ENCODE peak calls at places on chromosome 19, in six cellular contexts. T is neuronal stem cell, S is H1, P is IMR-90, X is trophoblast cell, H is mesenchymal stem cell. G is an unnamed sample.

GRCh38 chr19:48543121-48543710 is 8.8 kb upstream of the SULT2B1 start:
- DNase-seq in T (no peak), S (no peak), P (peak; percentile 65), X (peak; percentile 62), H (peak; percentile 24), G (peak; percentile 50)

GRCh38 chr19:4909172-4909896 is at the start of gene UHRF1:
- DNase-seq in T (no peak), S (peak; percentile 54), P (no peak), X (no peak), H (no peak), G (peak; percentile 40)

GRCh38 chr19:42048992-42049391 is 21.0 kb downstream of the GRIK5 start:
- DNase-seq in T (no peak), S (no peak), P (no peak), X (no peak), H (peak; percentile 11), G (no peak)

GRCh38 chr19:11737964-11738745 is 591 bp downstream of the ZNF823 start:
- DNase-seq in T (no peak), S (peak; percentile 62), P (peak; percentile 12), X (peak; percentile 87), H (peak; percentile 48), G (peak; percentile 52)

GRCh38 chr19:31963741-31964140 is 381.7 kb upstream of the ZNF507 start:
- DNase-seq in T (no peak), S (no peak), P (no peak), X (no peak), H (no peak), G (no peak)

GRCh38 chr19:41430907-41431306 is 3.7 kb upstream of the B3GNT8 start:
- DNase-seq in T (no peak), S (no peak), P (no peak), X (no peak), H (no peak), G (no peak)

GRCh38 chr19:7606289-7606688 is 10.6 kb downstream of the CAMSAP3 start:
- DNase-seq in T (no peak), S (no peak), P (no peak), X (no peak), H (no peak), G (no peak)

GRCh38 chr19:12788682-12789097 is 2.6 kb upstream of the JUNB start:
- DNase-seq in T (no peak), S (no peak), P (peak; percentile 75), X (peak; percentile 15), H (peak; percentile 88), G (peak; percentile 73)

GRCh38 chr19:7529610-7530490 is 5.7 kb upstream of the PNPLA6 start:
- DNase-seq in T (no peak), S (no peak), P (no peak), X (no peak), H (no peak), G (no peak)

GRCh38 chr19:36508325-36508724 is 19.0 kb upstream of the ZNF566 start:
- DNase-seq in T (no peak), S (no peak), P (no peak), X (no peak), H (no peak), G (peak; percentile 37)

GRCh38 chr19:11017275-11018035 is 56.6 kb downstream of the SMARCA4 start:
- DNase-seq in T (no peak), S (no peak), P (no peak), X (peak; percentile 59), H (no peak), G (no peak)

GRCh38 chr19:782195-783043 is 14.8 kb upstream of the PTBP1 start:
- DNase-seq in T (peak; percentile 57), S (peak; percentile 80), P (peak; percentile 33), X (peak; percentile 14), H (peak; percentile 58), G (peak; percentile 95)
- H2AK5ac ChIP-seq in T (peak overlapping the region; percentile 89), S (peak overlapping the region; percentile 82), P (peak overlapping the region; percentile 98), X (peak overlapping the region; percentile 38), H (peak overlapping the region; percentile 83), G (no peak overlapping the region)

DNA sequence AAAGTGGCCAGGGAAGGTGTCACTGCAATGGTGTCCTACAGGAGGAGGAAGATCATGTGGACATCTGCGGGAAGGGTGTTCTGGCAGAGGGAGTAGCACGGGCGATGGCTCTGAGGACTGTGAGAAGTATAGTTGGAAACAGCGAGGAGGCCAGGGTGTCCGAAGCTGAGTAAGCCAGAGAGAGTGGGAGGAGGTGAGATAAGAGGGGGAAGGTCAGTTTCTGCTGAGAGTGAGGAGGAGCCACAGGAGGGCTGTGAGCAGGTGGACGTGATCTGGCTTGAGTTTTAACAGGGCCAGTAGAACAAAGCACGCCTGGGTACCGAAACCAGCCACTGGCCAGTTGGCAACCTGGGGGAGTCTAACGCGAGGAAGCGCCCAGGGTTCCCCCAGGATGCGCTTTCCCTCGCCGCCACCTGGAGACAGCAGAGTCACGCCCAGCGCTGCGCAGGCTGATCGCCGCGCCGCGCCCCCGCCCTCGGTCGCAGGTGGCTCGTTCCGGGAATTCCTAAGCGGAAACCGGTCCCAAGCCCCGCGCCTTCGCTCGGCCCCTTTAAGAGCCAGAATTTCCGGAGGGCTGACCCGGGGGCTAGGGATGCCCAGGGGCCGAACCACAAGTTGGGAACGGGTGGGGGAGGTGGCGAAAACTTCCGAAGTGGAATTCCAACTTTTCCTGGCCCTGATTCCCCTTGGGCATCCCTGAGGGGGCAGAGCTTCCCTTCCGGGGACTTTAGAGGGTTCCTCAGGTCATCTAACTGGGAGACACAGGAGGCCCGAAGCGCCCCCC is 1.1 kb upstream of the LSR start:
- DNase-seq in T (peak; percentile 88), S (peak; percentile 91), P (no peak), X (peak; percentile 100), H (no peak), G (peak; percentile 98)
- H3K18ac ChIP-seq in T (peak overlapping the region; percentile 80), S (peak overlapping the region; percentile 95), P (no peak overlapping the region), X (peak overlapping the region; percentile 56), H (no peak overlapping the region), G (peak overlapping the region; percentile 88)

DNA sequence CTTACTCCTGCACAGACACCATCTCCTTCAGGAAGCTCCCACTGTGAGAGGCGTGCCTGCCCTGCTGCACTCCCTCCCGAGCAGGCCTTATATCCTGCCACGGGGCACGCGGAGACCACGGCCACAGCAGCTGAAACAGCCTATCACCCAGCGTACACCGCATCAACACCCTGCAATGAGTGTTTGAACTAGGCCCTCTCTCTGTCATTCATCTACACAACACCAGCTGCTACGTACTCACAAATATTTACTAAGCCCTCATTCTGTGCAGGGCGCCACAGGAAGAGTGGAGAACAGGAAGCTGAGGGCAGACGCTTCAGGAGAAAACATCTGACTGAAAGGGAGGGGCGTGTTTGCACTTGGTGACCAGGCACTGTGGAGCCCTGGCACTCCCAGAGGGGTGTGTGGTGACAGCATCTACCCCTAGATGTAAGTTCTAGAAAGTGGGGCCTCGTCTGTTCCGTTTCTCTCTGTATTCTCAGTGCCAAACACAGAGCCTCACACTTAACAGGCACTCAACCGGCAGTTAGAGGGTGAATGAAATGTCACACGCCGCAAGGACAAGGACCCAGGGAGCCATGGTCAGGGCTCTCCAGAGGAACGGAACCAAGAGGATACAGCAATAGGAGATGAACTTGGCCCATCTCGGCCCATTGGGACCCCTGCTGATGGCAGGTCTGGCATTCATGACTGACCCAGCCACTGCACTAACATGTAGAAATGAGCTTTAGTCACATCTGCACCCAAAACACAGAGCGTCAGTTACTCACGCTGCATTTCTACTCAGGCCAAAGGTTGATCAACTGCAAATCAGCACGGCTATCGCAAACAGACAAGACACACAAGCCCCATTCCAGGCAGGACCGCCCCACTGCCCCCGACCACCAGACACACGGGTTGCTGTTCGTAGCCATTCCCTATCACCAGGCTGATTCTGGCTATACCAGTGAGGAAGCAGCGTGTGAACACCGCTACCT is 15.7 kb downstream of the RANBP3 start:
- DNase-seq in T (no peak), S (no peak), P (peak; percentile 66), X (peak; percentile 79), H (peak; percentile 88), G (no peak)
- H3K4me2 ChIP-seq in T (no peak overlapping the region), S (no peak overlapping the region), P (peak overlapping the region; percentile 30), X (no peak overlapping the region), H (peak overlapping the region; percentile 13), G (no peak overlapping the region)

DNA sequence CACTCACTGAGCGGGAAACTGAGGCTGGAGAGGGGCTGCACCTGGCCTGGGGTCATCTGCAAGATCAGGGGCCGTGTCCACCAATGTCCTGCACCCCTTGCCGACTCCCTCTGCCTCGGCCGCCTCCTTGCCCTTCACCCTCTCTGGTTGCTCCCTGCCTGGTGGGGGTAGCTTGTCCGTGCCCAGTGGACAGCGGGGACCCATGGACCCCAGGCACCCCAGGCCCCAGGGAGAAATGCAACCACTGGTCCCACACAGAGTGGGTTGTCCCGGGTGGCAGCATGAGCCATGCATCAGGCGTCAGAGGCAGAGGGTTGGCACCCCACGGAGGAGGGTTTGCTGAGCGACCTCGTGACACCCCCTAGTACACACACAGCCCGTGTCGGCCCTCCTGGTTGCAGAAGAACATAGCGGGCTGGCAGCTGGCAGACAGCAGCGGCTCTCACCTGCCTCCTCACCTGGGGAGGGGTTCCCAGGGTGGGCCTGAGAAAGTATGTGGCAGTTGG is 8.8 kb downstream of the ADAMTSL5 start:
- DNase-seq in T (no peak), S (no peak), P (no peak), X (no peak), H (no peak), G (no peak)
- H2AK5ac ChIP-seq in T (peak overlapping the region; percentile 93), S (no peak overlapping the region), P (no peak overlapping the region), X (no peak overlapping the region), H (no peak overlapping the region), G (no peak overlapping the region)

GRCh38 chr19:45770192-45771101 is 1.4 kb upstream of the SIX5 start:
- DNase-seq in T (peak; percentile 98), S (peak; percentile 96), P (peak; percentile 97), X (peak; percentile 96), H (peak; percentile 99), G (peak; percentile 99)
- H3K18ac ChIP-seq in T (peak overlapping the region; percentile 100), S (peak overlapping the region; percentile 88), P (no peak overlapping the region), X (peak overlapping the region; percentile 75), H (peak overlapping the region; percentile 93), G (peak overlapping the region; percentile 25)

GRCh38 chr19:55563261-55563690 is 17.4 kb downstream of the ZNF579 start:
- DNase-seq in T (no peak), S (no peak), P (no peak), X (no peak), H (no peak), G (no peak)

DNA sequence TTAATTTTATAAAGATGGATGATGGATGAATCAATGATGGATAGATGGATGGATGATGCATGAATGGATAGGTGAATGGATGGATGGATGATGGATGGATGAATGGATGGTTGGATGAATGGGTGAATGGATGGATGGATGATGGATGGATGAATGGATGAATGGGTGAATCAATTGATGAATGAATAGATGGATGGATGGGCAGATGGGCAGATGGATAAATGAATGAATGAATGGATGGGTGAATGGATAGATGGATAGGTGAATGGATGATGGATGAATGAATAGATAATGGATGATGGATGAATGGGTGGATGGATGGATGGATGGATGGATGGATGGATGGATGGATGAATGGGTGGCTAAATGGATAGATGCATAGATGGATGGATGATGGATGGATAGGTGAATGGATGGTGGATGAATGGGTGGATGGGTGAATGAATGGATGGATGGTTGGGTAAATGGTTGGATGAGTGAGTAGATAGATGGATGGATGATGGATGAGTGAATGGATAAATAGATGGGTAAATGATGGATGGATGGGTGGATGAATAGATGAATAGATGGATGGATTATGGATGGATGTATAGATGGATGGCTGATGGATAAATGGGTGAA is 12.8 kb downstream of the ZNF579 start:
- DNase-seq in T (no peak), S (no peak), P (no peak), X (no peak), H (no peak), G (no peak)
- H3K4me2 ChIP-seq in T (no peak overlapping the region), S (no peak overlapping the region), P (no peak overlapping the region), X (no peak overlapping the region), H (no peak overlapping the region), G (no peak overlapping the region)

GRCh38 chr19:14183741-14184395 is 22.1 kb downstream of the ADGRL1 start:
- DNase-seq in T (no peak), S (no peak), P (no peak), X (no peak), H (no peak), G (no peak)
- H2AK5ac ChIP-seq in T (peak overlapping the region; percentile 89), S (no peak overlapping the region), P (no peak overlapping the region), X (no peak overlapping the region), H (no peak overlapping the region), G (no peak overlapping the region)

G was measured in mesendoderm.